ENCODE peak calls at places on chromosomes 4 and X, in eight cellular contexts. One of them, this sample, is unnamed.

GRCh38 chr4:139814285-139815015 is 148.8 kb downstream of the MGST2 start:
- DNase-seq in NCI-H748 treated with DMSO at 0.1 percent for 48 hours: peak
- DNase-seq in head of caudate nucleus: peak
- DNase-seq in substantia nigra: no peak
- DNase-seq in HTR-8/SVneo: no peak
- DNase-seq in pancreas: no peak
- DNase-seq in stromal cell of bone marrow: no peak
- DNase-seq in hypothalamus: no peak
- DNase-seq in this sample: no peak

GRCh38 chr4:152246659-152247058 is 289.2 kb downstream of the FBXW7 start:
- DNase-seq in hypothalamus: no peak
- DNase-seq in HTR-8/SVneo: no peak
- DNase-seq in head of caudate nucleus: no peak
- DNase-seq in substantia nigra: no peak
- DNase-seq in NCI-H748 treated with DMSO at 0.1 percent for 48 hours: no peak
- DNase-seq in pancreas: no peak
- DNase-seq in stromal cell of bone marrow: no peak
- DNase-seq in this sample: no peak

GRCh38 chr4:108702960-108703359 is 52.6 kb downstream of the OSTC start:
- DNase-seq in stromal cell of bone marrow: peak
- DNase-seq in NCI-H748 treated with DMSO at 0.1 percent for 48 hours: no peak
- DNase-seq in pancreas: no peak
- DNase-seq in hypothalamus: no peak
- DNase-seq in substantia nigra: no peak
- DNase-seq in HTR-8/SVneo: no peak
- DNase-seq in head of caudate nucleus: no peak
- DNase-seq in this sample: no peak

GRCh38 chr4:3770323-3771166 is 4.4 kb downstream of the ADRA2C start:
- DNase-seq in head of caudate nucleus: no peak
- DNase-seq in NCI-H748 treated with DMSO at 0.1 percent for 48 hours: no peak
- DNase-seq in pancreas: no peak
- DNase-seq in hypothalamus: no peak
- DNase-seq in substantia nigra: no peak
- DNase-seq in HTR-8/SVneo: no peak
- DNase-seq in stromal cell of bone marrow: no peak
- DNase-seq in this sample: no peak

GRCh38 chr4:102868153-102868781 is 525 bp upstream of the CISD2 start:
- DNase-seq in stromal cell of bone marrow: peak
- DNase-seq in pancreas: peak
- DNase-seq in HTR-8/SVneo: no peak
- DNase-seq in substantia nigra: no peak
- DNase-seq in hypothalamus: no peak
- DNase-seq in head of caudate nucleus: peak
- DNase-seq in NCI-H748 treated with DMSO at 0.1 percent for 48 hours: no peak
- DNase-seq in this sample: no peak

GRCh38 chr4:78002260-78002659 is 54.9 kb upstream of the FRAS1 start:
- DNase-seq in head of caudate nucleus: no peak
- DNase-seq in stromal cell of bone marrow: no peak
- DNase-seq in pancreas: no peak
- DNase-seq in hypothalamus: no peak
- DNase-seq in substantia nigra: no peak
- DNase-seq in NCI-H748 treated with DMSO at 0.1 percent for 48 hours: no peak
- DNase-seq in HTR-8/SVneo: no peak
- DNase-seq in this sample: no peak

GRCh38 chr4:133154725-133155124 is 5.6 kb downstream of the PCDH10 start:
- DNase-seq in NCI-H748 treated with DMSO at 0.1 percent for 48 hours: peak
- DNase-seq in stromal cell of bone marrow: peak
- DNase-seq in hypothalamus: peak
- DNase-seq in HTR-8/SVneo: no peak
- DNase-seq in head of caudate nucleus: peak
- DNase-seq in pancreas: no peak
- DNase-seq in substantia nigra: no peak
- DNase-seq in this sample: no peak

GRCh38 chr4:99968330-99968729 is 18.3 kb upstream of the H2AZ1 start:
- DNase-seq in pancreas: no peak
- DNase-seq in HTR-8/SVneo: no peak
- DNase-seq in NCI-H748 treated with DMSO at 0.1 percent for 48 hours: no peak
- DNase-seq in hypothalamus: no peak
- DNase-seq in head of caudate nucleus: no peak
- DNase-seq in stromal cell of bone marrow: no peak
- DNase-seq in substantia nigra: no peak
- DNase-seq in this sample: no peak

GRCh38 chr4:85769009-85769408 is 294.1 kb downstream of the ARHGAP24 start:
- DNase-seq in head of caudate nucleus: no peak
- DNase-seq in hypothalamus: no peak
- DNase-seq in pancreas: no peak
- DNase-seq in substantia nigra: no peak
- DNase-seq in stromal cell of bone marrow: no peak
- DNase-seq in NCI-H748 treated with DMSO at 0.1 percent for 48 hours: no peak
- DNase-seq in HTR-8/SVneo: no peak
- DNase-seq in this sample: no peak

GRCh38 chr4:82217986-82218715 is 155.6 kb downstream of the HNRNPD start:
- DNase-seq in HTR-8/SVneo: no peak
- DNase-seq in substantia nigra: no peak
- DNase-seq in hypothalamus: no peak
- DNase-seq in NCI-H748 treated with DMSO at 0.1 percent for 48 hours: no peak
- DNase-seq in pancreas: no peak
- DNase-seq in head of caudate nucleus: peak
- DNase-seq in stromal cell of bone marrow: no peak
- DNase-seq in this sample: no peak

GRCh38 chr4:41569957-41570356 is 32.0 kb downstream of the LIMCH1 start:
- DNase-seq in pancreas: no peak
- DNase-seq in stromal cell of bone marrow: no peak
- DNase-seq in substantia nigra: no peak
- DNase-seq in head of caudate nucleus: no peak
- DNase-seq in HTR-8/SVneo: no peak
- DNase-seq in hypothalamus: no peak
- DNase-seq in NCI-H748 treated with DMSO at 0.1 percent for 48 hours: no peak
- DNase-seq in this sample: no peak

GRCh38 chr4:169207436-169208089 is 63.2 kb downstream of the SH3RF1 start:
- DNase-seq in pancreas: no peak
- DNase-seq in NCI-H748 treated with DMSO at 0.1 percent for 48 hours: no peak
- DNase-seq in hypothalamus: no peak
- DNase-seq in substantia nigra: no peak
- DNase-seq in stromal cell of bone marrow: no peak
- DNase-seq in head of caudate nucleus: no peak
- DNase-seq in HTR-8/SVneo: no peak
- DNase-seq in this sample: no peak

GRCh38 chr4:121243476-121243875 is 79.4 kb upstream of the TNIP3 start:
- DNase-seq in head of caudate nucleus: no peak
- DNase-seq in NCI-H748 treated with DMSO at 0.1 percent for 48 hours: no peak
- DNase-seq in HTR-8/SVneo: no peak
- DNase-seq in pancreas: no peak
- DNase-seq in hypothalamus: no peak
- DNase-seq in stromal cell of bone marrow: no peak
- DNase-seq in substantia nigra: no peak
- DNase-seq in this sample: no peak

GRCh38 chrX:46722742-46723568 is 36.0 kb downstream of the SLC9A7 start:
- DNase-seq in hypothalamus: no peak
- DNase-seq in HTR-8/SVneo: no peak
- DNase-seq in NCI-H748 treated with DMSO at 0.1 percent for 48 hours: no peak
- DNase-seq in substantia nigra: no peak
- DNase-seq in pancreas: no peak
- DNase-seq in stromal cell of bone marrow: peak
- DNase-seq in head of caudate nucleus: peak
- DNase-seq in this sample: no peak

GRCh38 chr4:121462660-121463261 is 81.9 kb upstream of the QRFPR start:
- DNase-seq in head of caudate nucleus: peak
- DNase-seq in substantia nigra: no peak
- DNase-seq in NCI-H748 treated with DMSO at 0.1 percent for 48 hours: no peak
- DNase-seq in stromal cell of bone marrow: peak
- DNase-seq in hypothalamus: peak
- DNase-seq in HTR-8/SVneo: peak
- DNase-seq in pancreas: peak
- DNase-seq in this sample: peak

GRCh38 chr4:85715996-85716737 is 241.2 kb downstream of the ARHGAP24 start:
- DNase-seq in hypothalamus: no peak
- DNase-seq in pancreas: no peak
- DNase-seq in substantia nigra: no peak
- DNase-seq in HTR-8/SVneo: no peak
- DNase-seq in NCI-H748 treated with DMSO at 0.1 percent for 48 hours: no peak
- DNase-seq in stromal cell of bone marrow: peak
- DNase-seq in head of caudate nucleus: no peak
- DNase-seq in this sample: no peak

GRCh38 chr4:58600290-58600689 is 1490.1 kb upstream of the IGFBP7 start:
- DNase-seq in hypothalamus: no peak
- DNase-seq in substantia nigra: no peak
- DNase-seq in HTR-8/SVneo: no peak
- DNase-seq in head of caudate nucleus: no peak
- DNase-seq in pancreas: no peak
- DNase-seq in stromal cell of bone marrow: no peak
- DNase-seq in NCI-H748 treated with DMSO at 0.1 percent for 48 hours: no peak
- DNase-seq in this sample: no peak

GRCh38 chr4:53558981-53559620 is 32.2 kb downstream of the LNX1 start:
- DNase-seq in pancreas: no peak
- DNase-seq in stromal cell of bone marrow: no peak
- DNase-seq in NCI-H748 treated with DMSO at 0.1 percent for 48 hours: no peak
- DNase-seq in head of caudate nucleus: no peak
- DNase-seq in hypothalamus: no peak
- DNase-seq in HTR-8/SVneo: no peak
- DNase-seq in substantia nigra: no peak
- DNase-seq in this sample: no peak

GRCh38 chr4:118797558-118798142 is 38.3 kb downstream of the SEC24D start:
- DNase-seq in hypothalamus: no peak
- DNase-seq in pancreas: no peak
- DNase-seq in stromal cell of bone marrow: no peak
- DNase-seq in NCI-H748 treated with DMSO at 0.1 percent for 48 hours: no peak
- DNase-seq in substantia nigra: no peak
- DNase-seq in HTR-8/SVneo: no peak
- DNase-seq in head of caudate nucleus: no peak
- DNase-seq in this sample: no peak

GRCh38 chr4:2852481-2852881 is 8.8 kb downstream of the ADD1 start:
- DNase-seq in pancreas: no peak
- DNase-seq in NCI-H748 treated with DMSO at 0.1 percent for 48 hours: no peak
- DNase-seq in substantia nigra: no peak
- DNase-seq in head of caudate nucleus: no peak
- DNase-seq in stromal cell of bone marrow: no peak
- DNase-seq in hypothalamus: no peak
- DNase-seq in HTR-8/SVneo: no peak
- DNase-seq in this sample: no peak

GRCh38 chr4:8910822-8911310 is 39.2 kb upstream of the HMX1 start:
- DNase-seq in head of caudate nucleus: no peak
- DNase-seq in HTR-8/SVneo: no peak
- DNase-seq in hypothalamus: peak
- DNase-seq in substantia nigra: no peak
- DNase-seq in pancreas: peak
- DNase-seq in stromal cell of bone marrow: no peak
- DNase-seq in NCI-H748 treated with DMSO at 0.1 percent for 48 hours: no peak
- DNase-seq in this sample: no peak

GRCh38 chrX:3362956-3363355 is 16.5 kb upstream of the MXRA5 start:
- DNase-seq in substantia nigra: no peak
- DNase-seq in NCI-H748 treated with DMSO at 0.1 percent for 48 hours: no peak
- DNase-seq in head of caudate nucleus: no peak
- DNase-seq in pancreas: no peak
- DNase-seq in HTR-8/SVneo: no peak
- DNase-seq in hypothalamus: no peak
- DNase-seq in stromal cell of bone marrow: no peak
- DNase-seq in this sample: no peak

GRCh38 chr4:27100713-27101112 is 240.1 kb downstream of the STIM2 start:
- DNase-seq in head of caudate nucleus: no peak
- DNase-seq in substantia nigra: no peak
- DNase-seq in HTR-8/SVneo: no peak
- DNase-seq in pancreas: no peak
- DNase-seq in stromal cell of bone marrow: no peak
- DNase-seq in hypothalamus: no peak
- DNase-seq in NCI-H748 treated with DMSO at 0.1 percent for 48 hours: no peak
- DNase-seq in this sample: no peak